ENCODE peak calls at places on chromosomes 3 and 15, in four cellular contexts. Y is pancreas, C is nephron progenitor cell, T is fibroblast of pulmonary artery. R is an unnamed sample.
A peak's percentile ranks its signal among the peaks of the same experiment; 100 is the strongest.

GRCh38 chr3:45771831-45772230 is 24.5 kb downstream of the SLC6A20 start:
- DNase-seq in Y (no peak), C (no peak), T (no peak), R (no peak)

GRCh38 chr3:65174713-65175112 is 486.9 kb upstream of the ADAMTS9 start:
- DNase-seq in Y (no peak), C (no peak), T (no peak), R (no peak)

GRCh38 chr3:117285721-117286120 is 576.1 kb downstream of the TUSC7 start:
- DNase-seq in Y (no peak), C (no peak), T (no peak), R (no peak)

GRCh38 chr15:60932051-60932915 is 296.8 kb downstream of the RORA start:
- DNase-seq in Y (no peak), C (no peak), T (peak; percentile 61), R (peak; percentile 88)

GRCh38 chr15:25022233-25022632 is 67.4 kb downstream of the SNRPN start:
- DNase-seq in Y (no peak), C (no peak), T (peak; percentile 59), R (no peak)

GRCh38 chr3:195708626-195709481 is 11.9 kb upstream of the MUC20 start:
- DNase-seq in Y (no peak), C (no peak), T (no peak), R (no peak)

GRCh38 chr3:118495243-118495642 is 539.4 kb downstream of the IGSF11 start:
- DNase-seq in Y (no peak), C (no peak), T (no peak), R (no peak)

GRCh38 chr3:17733270-17733669 is 9.2 kb downstream of the TBC1D5 start:
- DNase-seq in Y (no peak), C (no peak), T (no peak), R (no peak)

GRCh38 chr3:165193392-165194268 is 2.6 kb downstream of the SLITRK3 start:
- DNase-seq in Y (no peak), C (peak; percentile 25), T (no peak), R (no peak)

GRCh38 chr3:141049681-141050080 is 1.5 kb upstream of the SPSB4 start:
- DNase-seq in Y (no peak), C (no peak), T (no peak), R (no peak)

GRCh38 chr15:43329222-43329959 is 982 bp downstream of the LCMT2 start:
- DNase-seq in Y (no peak), C (peak; percentile 38), T (no peak), R (no peak)

GRCh38 chr3:17076940-17077605 is 192.3 kb downstream of the PLCL2 start:
- DNase-seq in Y (no peak), C (no peak), T (no peak), R (no peak)

GRCh38 chr3:109023656-109024254 is 70.1 kb upstream of the GUCA1C start:
- DNase-seq in Y (no peak), C (peak; percentile 39), T (peak; percentile 64), R (no peak)

DNA sequence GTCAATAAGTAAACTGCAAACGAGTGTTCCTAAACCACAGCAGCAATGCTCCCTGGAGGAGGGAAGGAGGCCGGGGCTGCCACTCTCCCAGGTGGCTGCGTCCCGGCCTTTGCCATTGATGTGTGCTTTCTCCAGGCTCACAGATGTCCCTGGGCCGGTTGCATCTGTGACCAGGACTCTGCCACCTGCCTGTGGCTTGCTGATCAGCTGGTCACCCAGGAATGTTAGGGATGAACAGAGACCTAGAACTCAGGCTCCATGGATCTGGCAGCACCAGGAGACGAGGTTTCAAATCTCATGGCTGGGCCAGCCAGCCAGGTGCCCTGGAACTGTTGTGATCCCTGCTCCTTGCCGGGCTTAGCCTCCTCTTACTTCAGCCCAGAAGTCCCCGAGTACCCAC is 65.7 kb downstream of the KLF15 start:
- DNase-seq in Y (peak; percentile 54), C (no peak), T (no peak), R (no peak)
- TF ChIP-seq CTCF in Y (no peak), C (no peak), T (no peak), R (no peak)

DNA sequence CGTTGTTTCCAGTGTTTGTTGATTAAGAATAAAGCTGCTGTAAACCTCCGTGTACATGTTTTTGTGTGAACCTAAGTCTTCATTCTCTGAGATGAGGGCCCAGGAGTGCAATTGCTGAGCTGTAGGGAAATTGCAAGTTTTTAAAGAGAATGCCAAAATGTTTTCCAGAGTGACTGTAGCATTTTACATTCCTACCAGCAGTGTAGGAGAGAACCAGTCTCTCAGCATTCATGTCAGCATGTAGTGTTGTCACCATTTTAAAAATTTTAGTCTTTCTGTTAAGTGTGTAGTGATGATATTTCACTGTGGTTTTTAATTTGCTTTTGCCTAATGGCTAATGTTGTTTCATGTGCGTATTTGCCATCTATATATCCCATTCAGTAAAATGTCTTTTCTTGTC is 3.4 kb upstream of the MGLL start:
- DNase-seq in Y (no peak), C (no peak), T (no peak), R (no peak)
- TF ChIP-seq CTCF in Y (no peak), C (no peak), T (no peak), R (no peak)

GRCh38 chr15:82710208-82710555 is 507 bp upstream of the AP3B2 start:
- DNase-seq in Y (no peak), C (no peak), T (no peak), R (no peak)
- TF ChIP-seq CTCF in Y (no peak), C (no peak), T (no peak), R (no peak)

DNA sequence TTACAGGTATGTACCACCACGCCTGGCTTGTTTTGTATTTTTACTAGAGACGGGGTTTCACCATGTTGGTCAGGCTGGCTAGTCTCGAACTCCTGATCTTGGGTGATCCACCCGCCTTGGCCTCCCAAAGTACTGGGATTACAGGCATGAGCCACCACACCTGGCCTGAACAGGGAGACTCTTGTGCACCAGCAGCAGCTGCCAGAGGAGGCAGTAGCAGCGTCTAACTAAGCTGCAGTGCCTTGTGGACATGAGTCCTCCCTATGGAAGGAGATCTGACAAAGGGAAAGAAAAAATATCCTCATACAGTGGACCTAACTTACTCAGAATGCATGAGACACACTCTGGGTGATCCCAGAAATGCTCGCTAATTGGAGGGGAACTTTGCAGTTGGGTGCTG is 36.8 kb upstream of the NEO1 start:
- DNase-seq in Y (no peak), C (no peak), T (no peak), R (no peak)
- TF ChIP-seq CTCF in Y (no peak), C (no peak), T (no peak), R (no peak)

GRCh38 chr15:55168350-55168974 is 28.3 kb downstream of the RSL24D1 start:
- DNase-seq in Y (peak; percentile 79), C (peak; percentile 77), T (peak; percentile 81), R (no peak)
- TF ChIP-seq CTCF in Y (peak; percentile 43), C (peak; percentile 79), T (peak; percentile 93), R (peak; percentile 64)

DNA sequence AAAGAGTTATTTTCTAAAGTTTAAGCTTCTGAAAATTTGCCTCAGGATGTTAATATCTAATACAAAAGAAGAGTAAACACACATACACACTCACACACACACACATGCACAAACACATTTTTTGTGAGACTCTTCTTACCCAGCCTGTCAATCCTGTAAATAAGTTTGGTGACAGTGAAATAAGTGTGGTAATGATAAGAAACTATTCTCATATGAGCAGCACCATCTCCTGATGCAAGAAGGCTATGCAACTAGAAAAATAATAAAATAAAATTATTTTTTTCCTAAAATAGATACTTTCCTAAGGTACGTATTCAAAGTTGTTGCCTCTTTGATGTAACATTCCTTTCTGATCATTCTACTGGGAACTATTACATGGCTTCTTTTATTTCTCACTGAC is 155.1 kb downstream of the MECOM start:
- DNase-seq in Y (no peak), C (no peak), T (no peak), R (no peak)
- TF ChIP-seq CTCF in Y (no peak), C (no peak), T (peak; percentile 1), R (no peak)

DNA sequence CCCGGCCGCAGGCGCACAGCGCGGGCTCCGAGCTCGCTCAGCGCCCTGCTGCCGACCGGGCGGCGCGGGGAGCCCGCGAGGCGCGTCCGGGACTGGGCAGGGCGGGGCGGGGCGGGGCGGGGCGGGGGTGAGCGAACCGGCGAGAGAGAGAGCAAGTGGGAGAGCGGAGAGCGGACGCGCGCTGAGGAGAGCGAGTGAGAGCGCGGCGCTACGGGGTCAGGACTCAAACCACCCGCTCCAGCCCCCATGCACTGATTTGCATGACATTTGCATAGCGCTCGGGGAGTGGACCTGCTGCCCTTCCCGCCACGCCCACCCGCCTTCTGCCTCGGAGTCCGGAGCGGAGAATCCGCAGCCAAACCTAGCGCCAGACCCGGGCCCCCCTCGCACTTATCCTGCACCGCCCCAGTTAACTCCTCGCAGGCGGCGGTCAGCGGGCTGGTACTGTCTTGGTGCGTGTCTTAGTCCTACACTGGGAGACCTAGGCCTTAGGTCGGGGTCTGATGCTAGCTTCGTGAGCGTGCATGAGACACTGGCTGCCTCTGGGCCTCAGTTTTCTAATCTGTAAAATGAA is at the start of gene MYLK:
- DNase-seq in Y (peak; percentile 78), C (peak; percentile 99), T (peak; percentile 87), R (peak; percentile 95)
- TF ChIP-seq CTCF in Y (no peak), C (no peak), T (no peak), R (no peak)

GRCh38 chr15:89034305-89034704 is 54.0 kb upstream of the ABHD2 start:
- DNase-seq in Y (no peak), C (no peak), T (peak; percentile 43), R (no peak)
- TF ChIP-seq CTCF in Y (no peak), C (no peak), T (peak; percentile 54), R (no peak)

DNA sequence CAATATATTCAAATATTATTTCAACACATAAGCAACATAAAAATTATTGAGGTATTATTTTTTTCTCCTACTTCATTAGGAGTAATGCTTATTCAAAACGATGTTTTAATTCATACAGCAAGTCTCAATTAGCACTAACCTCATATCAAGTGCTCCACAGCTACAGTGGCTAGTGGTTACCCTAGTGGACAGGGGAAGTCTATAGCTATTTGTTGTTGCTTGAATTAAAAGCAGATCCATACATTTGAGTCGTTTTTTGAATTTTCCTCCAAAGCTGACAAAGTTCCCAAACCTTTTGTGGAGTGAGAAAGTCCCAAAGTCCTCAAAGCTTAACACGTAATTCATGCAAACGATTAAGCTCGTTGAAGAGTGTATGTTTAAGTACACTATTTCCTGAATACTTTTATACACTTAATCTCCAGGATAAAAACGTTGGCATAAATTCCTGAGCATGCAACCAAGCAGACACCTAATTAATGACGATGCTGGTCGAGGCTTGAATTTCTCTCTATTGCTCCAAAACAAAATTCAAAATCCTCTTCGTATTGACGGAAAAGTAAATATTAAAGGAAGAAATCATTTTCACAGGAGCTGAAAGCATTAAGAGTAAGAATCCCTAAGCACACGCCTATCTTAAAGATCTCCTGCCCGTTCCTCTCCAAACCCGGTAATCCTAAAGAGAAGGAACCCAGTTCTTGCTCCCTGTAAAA is 984 bp downstream of the VPS13C start:
- DNase-seq in Y (no peak), C (no peak), T (peak; percentile 21), R (no peak)
- TF ChIP-seq CTCF in Y (no peak), C (peak; percentile 10), T (peak; percentile 41), R (no peak)

R was measured in kidney.